ENCODE peak calls at places on chromosome 15, in eight cellular contexts. U is RCC 7860; V is activated T-cell treated with anti-CD3 and anti-CD28 coated beads, Interleukin-2, amount 50 U/mL, for 1 hour; L is skeletal muscle cell; P is NCI-H1417; Y is left cardiac atrium; G is NAMALWA; O is amniotic stem cell. A is an unnamed sample.

GRCh38 chr15:78389356-78389755 is 48.7 kb upstream of the IREB2 start:
- DNase-seq in U (no peak), V (no peak), L (no peak), P (no peak), Y (no peak), G (no peak), O (no peak), A (no peak)

GRCh38 chr15:39666671-39667070 is 85.8 kb downstream of the THBS1 start:
- DNase-seq in U (peak), V (no peak), L (no peak), P (no peak), Y (no peak), G (no peak), O (no peak), A (no peak)

GRCh38 chr15:66729339-66729951 is 27.4 kb downstream of the SMAD6 start:
- DNase-seq in U (no peak), V (no peak), L (no peak), P (no peak), Y (peak), G (no peak), O (no peak), A (no peak)

GRCh38 chr15:52067545-52067926 is 45.0 kb downstream of the BCL2L10 start:
- DNase-seq in U (no peak), V (no peak), L (no peak), P (no peak), Y (no peak), G (no peak), O (no peak), A (no peak)

GRCh38 chr15:67074886-67075229 is 9.5 kb downstream of the SMAD3 start:
- DNase-seq in U (no peak), V (no peak), L (no peak), P (no peak), Y (no peak), G (no peak), O (no peak), A (no peak)

GRCh38 chr15:54519577-54519976 is 541.3 kb downstream of the UNC13C start:
- DNase-seq in U (no peak), V (no peak), L (no peak), P (no peak), Y (no peak), G (no peak), O (no peak), A (no peak)

GRCh38 chr15:56533741-56534416 is 68.9 kb upstream of the MNS1 start:
- DNase-seq in U (no peak), V (no peak), L (no peak), P (peak), Y (no peak), G (peak), O (no peak), A (no peak)

GRCh38 chr15:101803676-101804075 is 367 bp downstream of the OR4F6 start:
- DNase-seq in U (no peak), V (no peak), L (no peak), P (no peak), Y (no peak), G (no peak), O (peak), A (no peak)

GRCh38 chr15:80264031-80264430 is 12.0 kb upstream of the CTXND1 start:
- DNase-seq in U (no peak), V (no peak), L (no peak), P (no peak), Y (no peak), G (no peak), O (no peak), A (no peak)

GRCh38 chr15:91291673-91292072 is 191.6 kb downstream of the SV2B start:
- DNase-seq in U (no peak), V (no peak), L (no peak), P (no peak), Y (no peak), G (peak), O (no peak), A (peak)

GRCh38 chr15:47820780-47821319 is 103.5 kb downstream of the SEMA6D start:
- DNase-seq in U (no peak), V (no peak), L (peak), P (no peak), Y (no peak), G (no peak), O (no peak), A (no peak)

GRCh38 chr15:69666441-69666882 is 213.8 kb downstream of the RPLP1 start:
- DNase-seq in U (no peak), V (no peak), L (peak), P (peak), Y (peak), G (peak), O (no peak), A (no peak)

GRCh38 chr15:67782592-67782991 is 42.7 kb upstream of the SKOR1 start:
- DNase-seq in U (no peak), V (no peak), L (no peak), P (no peak), Y (no peak), G (no peak), O (no peak), A (no peak)

GRCh38 chr15:71706461-71707229 is 103.7 kb upstream of the NR2E3 start:
- DNase-seq in U (no peak), V (no peak), L (no peak), P (no peak), Y (no peak), G (no peak), O (no peak), A (no peak)

GRCh38 chr15:70324001-70324974 is 226.6 kb upstream of the TLE3 start:
- DNase-seq in U (no peak), V (no peak), L (no peak), P (peak), Y (no peak), G (no peak), O (peak), A (peak)